ENCODE peak calls at places on chromosomes 4 and X, in ten cellular contexts. J is AG10803; Q is iPS-NIHi11; R is choroid plexus epithelial cell; N is progenitor cell of endocrine pancreas; M is GM04504; E is GM20000; U is Right ventricle myocardium superior; Z is activated T-helper 1 cell treated with anti-CD3 and anti-CD28 coated beads, Interleukin-2, amount 50 U/mL, for 16 hours; H is retinal pigment epithelial cell. A is an unnamed sample.

GRCh38 chr4:37970702-37971101 is 10.5 kb downstream of the PTTG2 start:
- DNase-seq in J (peak), Q (peak), R (peak), N (no peak), M (no peak), E (no peak), U (peak), Z (peak), H (no peak), A (peak)

GRCh38 chr4:54226399-54227260 is 2.5 kb upstream of the PDGFRA start:
- DNase-seq in J (peak), Q (peak), R (peak), N (no peak), M (no peak), E (peak), U (peak), Z (no peak), H (no peak), A (no peak)

GRCh38 chrX:118536687-118537461 is 41.3 kb downstream of the DOCK11 start:
- DNase-seq in J (peak), Q (no peak), R (peak), N (no peak), M (no peak), E (peak), U (no peak), Z (peak), H (no peak), A (no peak)

GRCh38 chr4:115090483-115091075 is 22.8 kb downstream of the NDST4 start:
- DNase-seq in J (peak), Q (peak), R (peak), N (no peak), M (no peak), E (peak), U (no peak), Z (no peak), H (no peak), A (no peak)

GRCh38 chr4:2716236-2716635 is 39.9 kb downstream of the TNIP2 start:
- DNase-seq in J (no peak), Q (no peak), R (no peak), N (no peak), M (no peak), E (no peak), U (no peak), Z (no peak), H (no peak), A (no peak)

GRCh38 chr4:2289955-2290333 is 28.0 kb upstream of the MXD4 start:
- DNase-seq in J (no peak), Q (no peak), R (no peak), N (no peak), M (no peak), E (no peak), U (no peak), Z (no peak), H (no peak), A (no peak)

GRCh38 chr4:74206088-74206826 is 48.3 kb downstream of the MTHFD2L start:
- DNase-seq in J (peak), Q (no peak), R (peak), N (no peak), M (no peak), E (peak), U (no peak), Z (no peak), H (peak), A (no peak)

GRCh38 chr4:137609693-137610450 is 77.6 kb upstream of the PCDH18 start:
- DNase-seq in J (peak), Q (peak), R (peak), N (no peak), M (peak), E (no peak), U (no peak), Z (no peak), H (no peak), A (no peak)

GRCh38 chr4:7957113-7957656 is 17.5 kb upstream of the AFAP1 start:
- DNase-seq in J (no peak), Q (no peak), R (no peak), N (no peak), M (no peak), E (no peak), U (no peak), Z (no peak), H (peak), A (no peak)

GRCh38 chr4:188613976-188614375 is 474.7 kb downstream of the TRIML1 start:
- DNase-seq in J (no peak), Q (no peak), R (no peak), N (no peak), M (no peak), E (no peak), U (no peak), Z (no peak), H (no peak), A (no peak)

GRCh38 chr4:38759077-38759789 is 23.6 kb downstream of the TLR10 start:
- DNase-seq in J (peak), Q (peak), R (peak), N (peak), M (no peak), E (peak), U (peak), Z (peak), H (no peak), A (no peak)

GRCh38 chrX:153806999-153807575 is 12.6 kb downstream of the SSR4 start:
- DNase-seq in J (no peak), Q (no peak), R (no peak), N (no peak), M (no peak), E (no peak), U (no peak), Z (no peak), H (no peak), A (no peak)

GRCh38 chr4:8320386-8320750 is 50.8 kb downstream of the HTRA3 start:
- DNase-seq in J (no peak), Q (peak), R (peak), N (no peak), M (no peak), E (no peak), U (peak), Z (no peak), H (no peak), A (no peak)

GRCh38 chr4:123121241-123121907 is 199.0 kb upstream of the NUDT6 start:
- DNase-seq in J (no peak), Q (no peak), R (peak), N (no peak), M (no peak), E (no peak), U (no peak), Z (no peak), H (no peak), A (no peak)

GRCh38 chrX:53445977-53446376 is 11.8 kb upstream of the HSD17B10 start:
- DNase-seq in J (peak), Q (peak), R (peak), N (no peak), M (no peak), E (no peak), U (peak), Z (no peak), H (no peak), A (no peak)

GRCh38 chr4:102223461-102223860 is 121.8 kb downstream of the SLC39A8 start:
- DNase-seq in J (no peak), Q (no peak), R (no peak), N (no peak), M (no peak), E (no peak), U (no peak), Z (no peak), H (no peak), A (no peak)

GRCh38 chr4:78057600-78058560 is 757 bp downstream of the FRAS1 start:
- DNase-seq in J (peak), Q (peak), R (peak), N (peak), M (no peak), E (peak), U (peak), Z (no peak), H (no peak), A (no peak)

GRCh38 chr4:28518781-28519180 is 1658.1 kb downstream of the STIM2 start:
- DNase-seq in J (peak), Q (no peak), R (peak), N (no peak), M (no peak), E (no peak), U (no peak), Z (no peak), H (no peak), A (no peak)

GRCh38 chrX:110070970-110071369 is 68.1 kb downstream of the TMEM164 start:
- DNase-seq in J (no peak), Q (no peak), R (no peak), N (no peak), M (no peak), E (no peak), U (no peak), Z (no peak), H (no peak), A (no peak)

GRCh38 chr4:11042760-11043159 is 358.2 kb upstream of the CLNK start:
- DNase-seq in J (no peak), Q (no peak), R (no peak), N (no peak), M (no peak), E (no peak), U (no peak), Z (no peak), H (no peak), A (no peak)

GRCh38 chr4:24793219-24794005 is 2.0 kb upstream of the SOD3 start:
- DNase-seq in J (no peak), Q (no peak), R (peak), N (no peak), M (no peak), E (no peak), U (no peak), Z (no peak), H (no peak), A (no peak)